ENCODE peak calls at places on chromosomes 13 and 19, in nine cellular contexts. T, F, H, M, U, L, V, A and J are unnamed samples.

GRCh38 chr13:113656831-113657671 is 947 bp downstream of the ATP4B start:
- DNase-seq in U (peak), V (no peak), M (no peak), F (no peak), T (no peak), L (peak), H (peak), A (no peak), J (no peak)

GRCh38 chr19:58054792-58055482 is 4.1 kb upstream of the ZNF135 start:
- DNase-seq in M (no peak), L (no peak), U (peak), A (peak), T (peak), H (peak), F (peak), V (no peak), J (no peak)

GRCh38 chr19:19274716-19275115 is 1.6 kb upstream of the TM6SF2 start:
- DNase-seq in U (no peak), V (no peak), F (no peak), A (no peak), H (no peak), T (no peak), L (no peak), M (no peak), J (no peak)

GRCh38 chr13:29845440-29846056 is 4.9 kb downstream of the UBL3 start:
- DNase-seq in H (no peak), A (no peak), U (no peak), F (no peak), L (no peak), T (peak), M (peak), V (no peak), J (no peak)

GRCh38 chr19:16660763-16661479 is at the start of gene TMEM38A:
- DNase-seq in T (no peak), V (no peak), F (peak), A (peak), U (peak), L (peak), H (peak), M (no peak), J (peak)

GRCh38 chr13:110463876-110464510 is 97.5 kb downstream of the RAB20 start:
- DNase-seq in V (no peak), L (no peak), U (no peak), H (no peak), M (no peak), A (no peak), T (peak), F (no peak), J (no peak)

GRCh38 chr19:14686411-14686810 is 3.4 kb upstream of the ZNF333 start:
- DNase-seq in A (no peak), F (no peak), V (no peak), L (no peak), M (peak), T (peak), U (no peak), H (no peak), J (no peak)

GRCh38 chr13:91576590-91576989 is 178.2 kb downstream of the GPC5 start:
- DNase-seq in F (no peak), V (no peak), U (no peak), L (no peak), A (no peak), M (peak), T (no peak), H (no peak), J (no peak)

GRCh38 chr19:55441319-55441691 is 1.8 kb downstream of the SHISA7 start:
- DNase-seq in A (no peak), U (no peak), H (no peak), V (no peak), M (no peak), L (no peak), T (no peak), F (no peak), J (no peak)

GRCh38 chr19:18833849-18834643 is 2.3 kb downstream of the UPF1 start:
- DNase-seq in M (no peak), U (no peak), L (no peak), T (no peak), A (no peak), H (no peak), V (no peak), F (no peak), J (no peak)

GRCh38 chr13:29522044-29522685 is 73.3 kb downstream of the SLC7A1 start:
- DNase-seq in L (no peak), A (no peak), U (no peak), M (no peak), H (peak), T (peak), F (no peak), V (no peak), J (peak)

DNA sequence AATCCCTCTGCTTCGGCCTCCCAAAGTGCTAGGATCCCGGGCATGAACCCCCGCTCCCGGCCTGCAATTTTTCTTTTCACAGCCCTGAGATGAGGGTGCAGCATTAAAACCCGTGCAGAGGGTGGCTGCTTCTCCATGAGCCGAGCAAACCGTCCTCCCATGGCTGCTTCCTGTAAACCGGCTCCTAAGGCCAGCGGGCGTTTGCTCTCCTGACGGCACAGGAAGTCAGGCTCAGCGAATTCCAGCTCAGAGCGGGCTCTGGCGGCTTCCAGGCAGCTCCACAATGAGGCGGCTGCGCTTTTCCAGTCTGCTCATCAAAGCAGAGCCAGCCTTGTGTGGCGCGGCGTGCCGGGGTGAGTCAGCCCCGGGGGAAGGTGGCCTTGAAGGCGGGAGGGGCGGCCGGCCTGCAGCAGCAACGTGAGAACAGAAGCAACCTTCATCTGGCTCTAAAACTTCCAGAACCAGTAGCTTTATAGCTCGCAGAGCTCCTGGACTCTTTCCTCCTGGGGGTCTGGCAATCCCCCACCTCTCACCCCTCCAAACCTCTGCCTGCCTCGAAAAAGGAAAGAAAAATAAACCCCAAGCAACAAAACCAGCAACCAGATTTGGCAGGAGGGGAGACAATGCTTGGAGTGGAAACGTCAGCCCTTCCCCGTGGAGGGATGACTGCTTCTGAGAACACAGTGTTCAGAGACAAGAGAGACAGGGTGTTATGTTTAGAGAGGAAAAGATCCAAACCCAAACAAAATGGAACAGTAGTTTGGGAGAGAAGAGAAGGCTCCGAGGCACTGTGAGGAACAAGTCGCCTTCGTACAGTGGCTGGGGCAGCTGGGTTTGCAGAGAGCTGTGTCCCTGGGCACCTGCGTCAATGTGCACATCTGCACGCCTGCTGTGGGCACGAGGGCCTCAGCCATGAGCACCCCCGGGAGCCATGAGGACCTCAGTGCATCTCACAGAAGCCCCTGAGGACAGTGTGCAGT is 67.8 kb downstream of the GADD45B start:
- DNase-seq in F (peak), A (peak), V (peak), M (peak), T (peak), U (peak), L (peak), H (peak), J (peak)
- TF ChIP-seq POLR2A in F (no peak), A (peak), V (no peak), M (no peak), T (no peak), U (peak), L (no peak), H (peak), J (peak)

DNA sequence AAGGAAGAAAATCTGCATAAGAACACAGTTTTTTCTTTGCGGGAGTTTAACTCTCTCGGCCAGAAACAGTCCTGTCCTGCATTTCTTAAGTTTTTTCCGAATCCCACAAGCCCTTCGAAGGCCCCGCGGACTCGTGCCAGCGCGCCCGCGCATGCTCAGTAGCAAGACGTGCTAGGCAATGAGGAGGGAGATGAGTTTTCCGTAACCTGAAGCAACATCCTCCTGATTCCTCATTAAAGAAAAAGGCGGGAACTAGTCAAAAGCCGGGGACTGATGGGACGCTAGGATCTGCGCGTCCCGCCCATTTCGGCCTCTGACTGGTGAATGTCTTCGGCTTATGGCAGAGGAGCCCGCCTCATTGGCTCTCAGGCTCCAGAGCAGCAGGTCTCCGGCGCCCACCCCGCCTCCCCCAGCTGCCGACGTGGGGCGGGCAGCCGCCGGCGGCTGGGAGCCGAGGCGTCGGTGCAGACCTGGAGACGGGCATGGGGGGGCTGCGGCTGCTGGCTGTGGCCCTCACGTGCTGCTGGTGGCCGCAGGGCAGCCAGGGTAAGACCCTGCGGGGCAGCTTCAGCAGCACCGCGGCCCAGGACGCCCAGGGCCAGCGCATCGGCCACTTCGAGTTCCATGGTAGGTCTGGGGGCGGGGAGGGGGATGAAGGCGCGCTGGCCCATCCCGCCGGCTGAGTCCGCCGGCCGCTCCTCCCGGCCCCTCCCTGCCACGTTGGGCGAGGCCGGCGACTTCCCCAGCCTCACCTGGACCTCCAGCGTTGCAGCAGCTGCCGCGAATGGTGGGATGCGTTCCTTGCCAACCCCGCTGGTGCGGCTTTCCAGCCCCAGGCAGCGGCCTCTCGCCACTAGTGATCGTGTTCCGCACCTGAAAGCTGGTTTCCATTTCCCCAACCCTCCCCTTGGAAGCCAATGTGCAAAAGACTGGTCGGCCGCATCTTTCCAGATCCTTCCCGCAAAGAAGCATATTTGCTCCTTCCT is at the start of gene GPR180:
- DNase-seq in A (peak), F (peak), H (peak), M (peak), L (peak), V (peak), T (peak), U (peak), J (peak)
- TF ChIP-seq POLR2A in A (peak), F (peak), H (peak), M (peak), L (no peak), V (no peak), T (peak), U (peak), J (peak)

GRCh38 chr19:36152061-36152885 is at the start of gene COX7A1:
- DNase-seq in L (peak), V (no peak), M (no peak), H (peak), U (peak), A (peak), T (no peak), F (peak), J (no peak)
- TF ChIP-seq POLR2A in L (no peak), V (no peak), M (no peak), H (peak), U (peak), A (peak), T (no peak), F (peak), J (no peak)

GRCh38 chr19:33063356-33064116 is 1.2 kb downstream of the RHPN2 start:
- DNase-seq in L (no peak), V (no peak), T (peak), H (peak), M (peak), F (no peak), A (peak), U (no peak), J (no peak)

GRCh38 chr19:33066543-33066942 is 1.9 kb upstream of the RHPN2 start:
- DNase-seq in U (no peak), T (no peak), M (no peak), H (no peak), V (no peak), L (no peak), A (no peak), F (no peak), J (no peak)

GRCh38 chr19:33062902-33063301 is 1.8 kb downstream of the RHPN2 start:
- DNase-seq in A (no peak), V (no peak), U (no peak), T (no peak), M (no peak), H (no peak), L (no peak), F (no peak), J (no peak)

GRCh38 chr19:33064117-33064777 is 441 bp downstream of the RHPN2 start:
- DNase-seq in H (no peak), T (no peak), L (no peak), M (peak), F (no peak), A (peak), V (no peak), U (no peak), J (peak)

GRCh38 chr19:33064778-33065550 is at the start of gene RHPN2:
- DNase-seq in A (peak), U (peak), F (no peak), L (no peak), M (peak), H (peak), T (peak), V (no peak), J (peak)
- TF ChIP-seq POLR2A in A (peak), U (no peak), F (no peak), L (no peak), M (peak), H (no peak), T (no peak), V (no peak), J (peak)

GRCh38 chr13:75042809-75043208 is 439.2 kb downstream of the TBC1D4 start:
- DNase-seq in F (no peak), M (no peak), U (no peak), A (no peak), T (no peak), V (no peak), L (no peak), H (no peak), J (no peak)

DNA sequence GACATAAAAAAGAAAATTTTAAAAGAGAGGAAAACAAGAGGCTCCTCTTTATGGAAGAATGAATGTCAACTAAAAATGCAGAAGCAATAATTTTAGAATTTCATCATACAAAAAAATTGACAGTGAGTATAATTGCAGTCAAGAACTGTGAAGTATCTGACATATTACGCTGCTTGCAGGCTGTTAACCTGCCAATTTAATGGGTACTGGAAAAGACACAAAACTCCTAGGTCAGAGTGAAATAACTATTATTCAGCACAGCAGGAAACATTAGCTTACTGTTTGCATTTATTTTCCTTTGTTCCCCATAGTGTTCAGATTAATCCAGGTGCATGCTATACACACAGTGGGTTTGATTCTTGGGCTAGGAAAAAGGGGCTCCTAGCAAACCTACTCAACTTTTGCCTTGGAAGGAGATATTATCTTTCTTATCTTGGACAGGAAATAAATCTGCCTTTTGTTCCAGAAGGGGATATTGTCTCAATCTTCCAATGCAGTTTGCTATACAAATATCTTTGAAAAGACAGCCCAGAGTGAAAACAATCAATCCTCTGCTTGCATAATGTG is 443.6 kb downstream of the TBC1D4 start:
- DNase-seq in M (no peak), V (no peak), A (no peak), U (no peak), T (no peak), H (no peak), L (no peak), F (no peak), J (no peak)
- TF ChIP-seq POLR2A in M (no peak), V (no peak), A (no peak), U (no peak), T (no peak), H (no peak), L (no peak), F (no peak), J (no peak)

GRCh38 chr19:29759359-29759758 is 44.3 kb upstream of the C19orf12 start:
- DNase-seq in U (no peak), H (no peak), F (no peak), M (no peak), V (no peak), A (no peak), T (no peak), L (no peak), J (no peak)
- TF ChIP-seq POLR2A in U (no peak), H (no peak), F (no peak), M (no peak), V (no peak), A (no peak), T (no peak), L (no peak), J (no peak)